ENCODE peak calls at places on chromosomes 5 and 9, in six cellular contexts. One of them, this sample, is unnamed.

GRCh38 chr5:16894236-16895057 is 41.6 kb downstream of the MYO10 start:
- DNase-seq in NCI-H2107: no peak
- DNase-seq in endothelial cell: no peak
- DNase-seq in activated naive CD8-positive, alpha-beta T cell treated with anti-CD3 and anti-CD28 coated beads, Interleukin-2, amount 50 U/mL, for 16 hours: no peak
- DNase-seq in T-helper 2 cell: no peak
- DNase-seq in posterior cingulate gyrus: no peak
- DNase-seq in this sample: no peak

GRCh38 chr5:108102463-108102862 is 279.4 kb downstream of the FBXL17 start:
- DNase-seq in posterior cingulate gyrus: no peak
- DNase-seq in NCI-H2107: no peak
- DNase-seq in activated naive CD8-positive, alpha-beta T cell treated with anti-CD3 and anti-CD28 coated beads, Interleukin-2, amount 50 U/mL, for 16 hours: no peak
- DNase-seq in endothelial cell: no peak
- DNase-seq in T-helper 2 cell: no peak
- DNase-seq in this sample: no peak

GRCh38 chr5:178339272-178339671 is 106.7 kb upstream of the PHYKPL start:
- DNase-seq in endothelial cell: no peak
- DNase-seq in posterior cingulate gyrus: peak
- DNase-seq in activated naive CD8-positive, alpha-beta T cell treated with anti-CD3 and anti-CD28 coated beads, Interleukin-2, amount 50 U/mL, for 16 hours: no peak
- DNase-seq in T-helper 2 cell: no peak
- DNase-seq in NCI-H2107: no peak
- DNase-seq in this sample: no peak

GRCh38 chr5:10838038-10838437 is 77.0 kb upstream of the DAP start:
- DNase-seq in posterior cingulate gyrus: no peak
- DNase-seq in NCI-H2107: no peak
- DNase-seq in T-helper 2 cell: no peak
- DNase-seq in activated naive CD8-positive, alpha-beta T cell treated with anti-CD3 and anti-CD28 coated beads, Interleukin-2, amount 50 U/mL, for 16 hours: no peak
- DNase-seq in endothelial cell: no peak
- DNase-seq in this sample: no peak

GRCh38 chr9:118578467-118578866 is 790.8 kb downstream of the BRINP1 start:
- DNase-seq in T-helper 2 cell: no peak
- DNase-seq in endothelial cell: no peak
- DNase-seq in posterior cingulate gyrus: no peak
- DNase-seq in NCI-H2107: no peak
- DNase-seq in activated naive CD8-positive, alpha-beta T cell treated with anti-CD3 and anti-CD28 coated beads, Interleukin-2, amount 50 U/mL, for 16 hours: no peak
- DNase-seq in this sample: no peak

GRCh38 chr9:125146247-125146646 is 2.9 kb upstream of the SCAI start:
- DNase-seq in activated naive CD8-positive, alpha-beta T cell treated with anti-CD3 and anti-CD28 coated beads, Interleukin-2, amount 50 U/mL, for 16 hours: no peak
- DNase-seq in endothelial cell: no peak
- DNase-seq in NCI-H2107: no peak
- DNase-seq in posterior cingulate gyrus: no peak
- DNase-seq in T-helper 2 cell: no peak
- DNase-seq in this sample: no peak

GRCh38 chr5:123089971-123090640 is 1.1 kb downstream of the PRDM6 start:
- DNase-seq in NCI-H2107: no peak
- DNase-seq in activated naive CD8-positive, alpha-beta T cell treated with anti-CD3 and anti-CD28 coated beads, Interleukin-2, amount 50 U/mL, for 16 hours: no peak
- DNase-seq in T-helper 2 cell: no peak
- DNase-seq in endothelial cell: peak
- DNase-seq in posterior cingulate gyrus: peak
- DNase-seq in this sample: no peak

GRCh38 chr5:44909009-44909408 is 100.3 kb downstream of the MRPS30 start:
- DNase-seq in T-helper 2 cell: no peak
- DNase-seq in endothelial cell: no peak
- DNase-seq in activated naive CD8-positive, alpha-beta T cell treated with anti-CD3 and anti-CD28 coated beads, Interleukin-2, amount 50 U/mL, for 16 hours: no peak
- DNase-seq in posterior cingulate gyrus: no peak
- DNase-seq in NCI-H2107: no peak
- DNase-seq in this sample: no peak

GRCh38 chr5:82277613-82277986 is 554 bp downstream of the RPS23 start:
- DNase-seq in activated naive CD8-positive, alpha-beta T cell treated with anti-CD3 and anti-CD28 coated beads, Interleukin-2, amount 50 U/mL, for 16 hours: no peak
- DNase-seq in posterior cingulate gyrus: no peak
- DNase-seq in NCI-H2107: no peak
- DNase-seq in T-helper 2 cell: no peak
- DNase-seq in endothelial cell: no peak
- DNase-seq in this sample: no peak